ENCODE peak calls at places on chromosomes 6 and 20, in nine cellular contexts. O is naive thymus-derived CD8-positive, alpha-beta T cell; F is NCI-H2081; Q is smooth muscle cell of the brain vasculature; S is GM10248; T is AG04449; V is NCI-H748 treated with DMSO at 0.1 percent for 48 hours; I is skeletal muscle cell; R is activated naive CD4-positive, alpha-beta T cell. P is an unnamed sample.

GRCh38 chr20:39851459-39851858 is 837.6 kb downstream of the MAFB start:
- DNase-seq in O (no peak), F (no peak), Q (no peak), S (no peak), T (peak; percentile 70), V (no peak), I (no peak), R (no peak), P (no peak)

GRCh38 chr20:33568378-33569289 is 78.7 kb downstream of the CBFA2T2 start:
- DNase-seq in O (no peak), F (peak; percentile 97), Q (no peak), S (peak; percentile 30), T (no peak), V (peak; percentile 95), I (no peak), R (no peak), P (no peak)

GRCh38 chr6:83615025-83615999 is 93.6 kb downstream of the SNAP91 start:
- DNase-seq in O (no peak), F (peak; percentile 32), Q (peak; percentile 7), S (peak; percentile 14), T (peak; percentile 12), V (peak; percentile 34), I (no peak), R (no peak), P (no peak)

GRCh38 chr20:51142448-51142847 is 119.5 kb upstream of the KCNG1 start:
- DNase-seq in O (no peak), F (no peak), Q (no peak), S (no peak), T (no peak), V (no peak), I (no peak), R (no peak), P (no peak)

GRCh38 chr6:5132741-5133140 is 47.6 kb downstream of the PPP1R3G start:
- DNase-seq in O (no peak), F (no peak), Q (no peak), S (peak; percentile 29), T (peak; percentile 53), V (no peak), I (peak; percentile 86), R (no peak), P (peak; percentile 2)

GRCh38 chr6:106591111-106591825 is 38.0 kb downstream of the RTN4IP1 start:
- DNase-seq in O (no peak), F (no peak), Q (peak; percentile 21), S (no peak), T (peak; percentile 78), V (no peak), I (peak; percentile 76), R (no peak), P (no peak)

GRCh38 chr6:42316390-42316970 is 98.8 kb upstream of the MRPS10 start:
- DNase-seq in O (no peak), F (no peak), Q (no peak), S (no peak), T (no peak), V (no peak), I (no peak), R (no peak), P (no peak)

GRCh38 chr6:39777218-39777617 is 15.0 kb upstream of the DAAM2 start:
- DNase-seq in O (no peak), F (no peak), Q (no peak), S (no peak), T (no peak), V (no peak), I (no peak), R (no peak), P (no peak)

GRCh38 chr6:138692058-138692977 is 81.3 kb upstream of the CCDC28A start:
- DNase-seq in O (peak; percentile 45), F (peak; percentile 42), Q (no peak), S (peak; percentile 90), T (no peak), V (peak; percentile 39), I (no peak), R (peak; percentile 8), P (no peak)

GRCh38 chr6:157954150-157955117 is 27.2 kb upstream of the SYNJ2 start:
- DNase-seq in O (no peak), F (no peak), Q (no peak), S (no peak), T (no peak), V (peak; percentile 63), I (no peak), R (no peak), P (no peak)

GRCh38 chr6:72890671-72891070 is 268.8 kb downstream of the KCNQ5 start:
- DNase-seq in O (no peak), F (no peak), Q (no peak), S (no peak), T (no peak), V (no peak), I (peak; percentile 31), R (no peak), P (no peak)

GRCh38 chr6:126657556-126658129 is 317.7 kb downstream of the CENPW start:
- DNase-seq in O (no peak), F (peak; percentile 9), Q (peak; percentile 29), S (no peak), T (no peak), V (no peak), I (peak; percentile 8), R (no peak), P (no peak)

GRCh38 chr6:149234051-149234962 is 83.2 kb upstream of the TAB2 start:
- DNase-seq in O (no peak), F (no peak), Q (no peak), S (no peak), T (no peak), V (no peak), I (peak; percentile 46), R (no peak), P (no peak)

GRCh38 chr6:67535946-67536345 is 1099.1 kb upstream of the ADGRB3 start:
- DNase-seq in O (no peak), F (no peak), Q (no peak), S (no peak), T (peak; percentile 21), V (no peak), I (peak; percentile 90), R (no peak), P (no peak)

GRCh38 chr6:60643870-60644269 is 1642.2 kb downstream of the KHDRBS2 start:
- DNase-seq in O (no peak), F (no peak), Q (no peak), S (no peak), T (no peak), V (no peak), I (no peak), R (no peak), P (no peak)

GRCh38 chr6:154169193-154169847 is 130.3 kb downstream of the OPRM1 start:
- DNase-seq in O (no peak), F (no peak), Q (no peak), S (no peak), T (no peak), V (no peak), I (no peak), R (no peak), P (no peak)

GRCh38 chr6:32113386-32114352 is 4.5 kb upstream of the TNXB start:
- DNase-seq in O (no peak), F (no peak), Q (peak; percentile 62), S (no peak), T (peak; percentile 46), V (no peak), I (peak; percentile 63), R (no peak), P (no peak)

GRCh38 chr6:17289491-17290106 is 8.4 kb downstream of the RBM24 start:
- DNase-seq in O (no peak), F (no peak), Q (no peak), S (no peak), T (no peak), V (no peak), I (peak; percentile 76), R (no peak), P (no peak)

GRCh38 chr20:63740501-63741353 is 1.2 kb downstream of the SLC2A4RG start:
- DNase-seq in O (no peak), F (peak; percentile 71), Q (peak; percentile 65), S (peak; percentile 65), T (peak; percentile 26), V (peak; percentile 7), I (peak; percentile 72), R (no peak), P (no peak)